ENCODE peak calls at places on chromosomes 11 and 22, in nine cellular contexts. One of them, this sample, is unnamed.
A peak's percentile ranks its signal among the peaks of the same experiment; 100 is the strongest.

GRCh38 chr11:2919837-2920236 is 9.4 kb downstream of the PHLDA2 start:
- DNase-seq in left ventricle myocardium inferior: no peak
- DNase-seq in IMR-90: no peak
- DNase-seq in amygdala: no peak
- DNase-seq in dermis microvascular lymphatic vessel endothelial cell: no peak
- DNase-seq in HS-27A: no peak
- DNase-seq in iris pigment epithelial cell: no peak
- DNase-seq in stimulated activated CD4-positive, alpha-beta T cell treated with anti-CD3 and anti-CD28 coated beads, Interleukin-15, amount 100 ng/mL, for 24 hours: no peak
- DNase-seq in fibroblast of mammary gland: no peak
- DNase-seq in this sample: no peak

GRCh38 chr11:81497202-81497804 is 1236.4 kb downstream of the FAM181B start:
- DNase-seq in left ventricle myocardium inferior: no peak
- DNase-seq in IMR-90: peak; percentile 16
- DNase-seq in amygdala: no peak
- DNase-seq in dermis microvascular lymphatic vessel endothelial cell: peak; percentile 2
- DNase-seq in HS-27A: no peak
- DNase-seq in iris pigment epithelial cell: peak; percentile 21
- DNase-seq in stimulated activated CD4-positive, alpha-beta T cell treated with anti-CD3 and anti-CD28 coated beads, Interleukin-15, amount 100 ng/mL, for 24 hours: peak; percentile 5
- DNase-seq in fibroblast of mammary gland: peak; percentile 40
- DNase-seq in this sample: no peak

GRCh38 chr22:38947321-38948112 is 9.9 kb upstream of the APOBEC3A start:
- DNase-seq in left ventricle myocardium inferior: no peak
- DNase-seq in IMR-90: no peak
- DNase-seq in amygdala: no peak
- DNase-seq in dermis microvascular lymphatic vessel endothelial cell: no peak
- DNase-seq in HS-27A: no peak
- DNase-seq in iris pigment epithelial cell: no peak
- DNase-seq in stimulated activated CD4-positive, alpha-beta T cell treated with anti-CD3 and anti-CD28 coated beads, Interleukin-15, amount 100 ng/mL, for 24 hours: peak; percentile 53
- DNase-seq in fibroblast of mammary gland: no peak
- DNase-seq in this sample: peak; percentile 24

GRCh38 chr11:60941371-60942119 is 10.4 kb downstream of the SLC15A3 start:
- DNase-seq in left ventricle myocardium inferior: no peak
- DNase-seq in IMR-90: no peak
- DNase-seq in amygdala: no peak
- DNase-seq in dermis microvascular lymphatic vessel endothelial cell: no peak
- DNase-seq in HS-27A: no peak
- DNase-seq in iris pigment epithelial cell: no peak
- DNase-seq in stimulated activated CD4-positive, alpha-beta T cell treated with anti-CD3 and anti-CD28 coated beads, Interleukin-15, amount 100 ng/mL, for 24 hours: no peak
- DNase-seq in fibroblast of mammary gland: no peak
- DNase-seq in this sample: no peak

GRCh38 chr22:33883561-33883960 is 36.7 kb downstream of the LARGE1 start:
- DNase-seq in left ventricle myocardium inferior: no peak
- DNase-seq in IMR-90: no peak
- DNase-seq in amygdala: no peak
- DNase-seq in dermis microvascular lymphatic vessel endothelial cell: no peak
- DNase-seq in HS-27A: no peak
- DNase-seq in iris pigment epithelial cell: no peak
- DNase-seq in stimulated activated CD4-positive, alpha-beta T cell treated with anti-CD3 and anti-CD28 coated beads, Interleukin-15, amount 100 ng/mL, for 24 hours: no peak
- DNase-seq in fibroblast of mammary gland: no peak
- DNase-seq in this sample: no peak

GRCh38 chr11:57679396-57679795 is 11.5 kb downstream of the ZDHHC5 start:
- DNase-seq in left ventricle myocardium inferior: no peak
- DNase-seq in IMR-90: no peak
- DNase-seq in amygdala: no peak
- DNase-seq in dermis microvascular lymphatic vessel endothelial cell: no peak
- DNase-seq in HS-27A: no peak
- DNase-seq in iris pigment epithelial cell: no peak
- DNase-seq in stimulated activated CD4-positive, alpha-beta T cell treated with anti-CD3 and anti-CD28 coated beads, Interleukin-15, amount 100 ng/mL, for 24 hours: no peak
- DNase-seq in fibroblast of mammary gland: no peak
- DNase-seq in this sample: no peak

GRCh38 chr11:36361901-36362391 is 65.9 kb downstream of the PRR5L start:
- DNase-seq in left ventricle myocardium inferior: no peak
- DNase-seq in IMR-90: peak; percentile 85
- DNase-seq in amygdala: no peak
- DNase-seq in dermis microvascular lymphatic vessel endothelial cell: no peak
- DNase-seq in HS-27A: peak; percentile 97
- DNase-seq in iris pigment epithelial cell: peak; percentile 93
- DNase-seq in stimulated activated CD4-positive, alpha-beta T cell treated with anti-CD3 and anti-CD28 coated beads, Interleukin-15, amount 100 ng/mL, for 24 hours: no peak
- DNase-seq in fibroblast of mammary gland: peak; percentile 74
- DNase-seq in this sample: peak; percentile 93

GRCh38 chr11:121890377-121890776 is 225.6 kb downstream of the BLID start:
- DNase-seq in left ventricle myocardium inferior: no peak
- DNase-seq in IMR-90: peak; percentile 80
- DNase-seq in amygdala: peak; percentile 36
- DNase-seq in dermis microvascular lymphatic vessel endothelial cell: no peak
- DNase-seq in HS-27A: peak; percentile 80
- DNase-seq in iris pigment epithelial cell: peak; percentile 73
- DNase-seq in stimulated activated CD4-positive, alpha-beta T cell treated with anti-CD3 and anti-CD28 coated beads, Interleukin-15, amount 100 ng/mL, for 24 hours: no peak
- DNase-seq in fibroblast of mammary gland: peak; percentile 85
- DNase-seq in this sample: peak; percentile 87

GRCh38 chr11:80388133-80388532 is 947.3 kb upstream of the TENM4 start:
- DNase-seq in left ventricle myocardium inferior: no peak
- DNase-seq in IMR-90: no peak
- DNase-seq in amygdala: no peak
- DNase-seq in dermis microvascular lymphatic vessel endothelial cell: no peak
- DNase-seq in HS-27A: no peak
- DNase-seq in iris pigment epithelial cell: no peak
- DNase-seq in stimulated activated CD4-positive, alpha-beta T cell treated with anti-CD3 and anti-CD28 coated beads, Interleukin-15, amount 100 ng/mL, for 24 hours: no peak
- DNase-seq in fibroblast of mammary gland: no peak
- DNase-seq in this sample: peak; percentile 16

GRCh38 chr11:10117709-10118341 is 176.2 kb downstream of the SBF2 start:
- DNase-seq in left ventricle myocardium inferior: no peak
- DNase-seq in IMR-90: peak; percentile 32
- DNase-seq in amygdala: no peak
- DNase-seq in dermis microvascular lymphatic vessel endothelial cell: no peak
- DNase-seq in HS-27A: no peak
- DNase-seq in iris pigment epithelial cell: peak; percentile 58
- DNase-seq in stimulated activated CD4-positive, alpha-beta T cell treated with anti-CD3 and anti-CD28 coated beads, Interleukin-15, amount 100 ng/mL, for 24 hours: no peak
- DNase-seq in fibroblast of mammary gland: peak; percentile 79
- DNase-seq in this sample: no peak

GRCh38 chr22:43996981-43997265 is 27.2 kb upstream of the PARVB start:
- DNase-seq in left ventricle myocardium inferior: no peak
- DNase-seq in IMR-90: no peak
- DNase-seq in amygdala: no peak
- DNase-seq in dermis microvascular lymphatic vessel endothelial cell: no peak
- DNase-seq in HS-27A: no peak
- DNase-seq in iris pigment epithelial cell: no peak
- DNase-seq in stimulated activated CD4-positive, alpha-beta T cell treated with anti-CD3 and anti-CD28 coated beads, Interleukin-15, amount 100 ng/mL, for 24 hours: no peak
- DNase-seq in fibroblast of mammary gland: no peak
- DNase-seq in this sample: no peak

GRCh38 chr11:119352857-119353260 is 6.4 kb upstream of the MFRP start:
- DNase-seq in left ventricle myocardium inferior: no peak
- DNase-seq in IMR-90: no peak
- DNase-seq in amygdala: no peak
- DNase-seq in dermis microvascular lymphatic vessel endothelial cell: peak; percentile 96
- DNase-seq in HS-27A: no peak
- DNase-seq in iris pigment epithelial cell: no peak
- DNase-seq in stimulated activated CD4-positive, alpha-beta T cell treated with anti-CD3 and anti-CD28 coated beads, Interleukin-15, amount 100 ng/mL, for 24 hours: no peak
- DNase-seq in fibroblast of mammary gland: no peak
- DNase-seq in this sample: peak; percentile 95

GRCh38 chr22:47835726-47836125 is 1073.3 kb downstream of the TBC1D22A start:
- DNase-seq in left ventricle myocardium inferior: no peak
- DNase-seq in IMR-90: peak; percentile 6
- DNase-seq in amygdala: no peak
- DNase-seq in dermis microvascular lymphatic vessel endothelial cell: no peak
- DNase-seq in HS-27A: no peak
- DNase-seq in iris pigment epithelial cell: peak; percentile 82
- DNase-seq in stimulated activated CD4-positive, alpha-beta T cell treated with anti-CD3 and anti-CD28 coated beads, Interleukin-15, amount 100 ng/mL, for 24 hours: no peak
- DNase-seq in fibroblast of mammary gland: peak; percentile 71
- DNase-seq in this sample: no peak

This sample was measured in retinal pigment epithelial cell.